ENCODE peak calls at places on chromosomes 11 and 22, in eight cellular contexts. P is stomach, C is colonic mucosa, D is fibroblast of lung, M is DND-41, J is substantia nigra, I is cardiac muscle cell, K is left ventricle myocardium inferior. X is an unnamed sample.

GRCh38 chr22:22667966-22668880 is 23.8 kb downstream of the GGTLC2 start:
- DNase-seq in K (no peak), P (no peak), C (no peak), M (no peak), D (no peak), J (no peak), I (no peak), X (no peak)

GRCh38 chr11:66136752-66137123 is 66.7 kb downstream of the PACS1 start:
- DNase-seq in C (no peak), I (no peak), P (no peak), J (no peak), D (peak), M (no peak), K (no peak), X (no peak)

GRCh38 chr11:12754582-12755250 is 80.5 kb downstream of the TEAD1 start:
- DNase-seq in I (no peak), K (no peak), J (no peak), D (no peak), C (no peak), M (no peak), P (no peak), X (no peak)

GRCh38 chr11:41461057-41461681 is 1.7 kb upstream of the LRRC4C start:
- DNase-seq in P (no peak), C (no peak), I (no peak), D (no peak), J (no peak), M (no peak), K (no peak), X (no peak)

GRCh38 chr11:44630511-44631210 is 65.2 kb downstream of the CD82 start:
- DNase-seq in J (no peak), P (peak), K (no peak), C (peak), D (no peak), I (no peak), M (peak), X (no peak)

GRCh38 chr11:117384045-117384444 is 56.4 kb downstream of the CEP164 start:
- DNase-seq in J (no peak), K (no peak), C (no peak), I (no peak), D (peak), P (no peak), M (no peak), X (no peak)

GRCh38 chr11:12161603-12162350 is 51.4 kb downstream of the MICAL2 start:
- DNase-seq in C (no peak), M (no peak), D (no peak), J (no peak), I (no peak), K (no peak), P (no peak), X (no peak)

GRCh38 chr11:44711772-44712608 is 14.8 kb upstream of the TSPAN18 start:
- DNase-seq in P (no peak), J (no peak), M (no peak), D (no peak), K (no peak), I (no peak), C (no peak), X (no peak)

GRCh38 chr11:67286621-67287333 is 2.3 kb upstream of the ANKRD13D start:
- DNase-seq in P (no peak), D (no peak), M (no peak), K (peak), J (peak), C (no peak), I (no peak), X (no peak)

GRCh38 chr11:122139595-122139866 is 23.5 kb upstream of the BLID start:
- DNase-seq in M (no peak), J (no peak), C (no peak), I (no peak), D (peak), K (no peak), P (no peak), X (no peak)

GRCh38 chr11:91078221-91078620 is 855.4 kb upstream of the CHORDC1 start:
- DNase-seq in C (no peak), K (no peak), D (no peak), J (no peak), P (no peak), I (no peak), M (no peak), X (no peak)

GRCh38 chr22:37309221-37310074 is 27.1 kb downstream of the CYTH4 start:
- DNase-seq in K (no peak), D (no peak), P (no peak), C (no peak), I (no peak), M (peak), J (no peak), X (peak)

GRCh38 chr11:65437436-65438227 is 15.0 kb downstream of the NEAT1 start:
- DNase-seq in C (no peak), D (no peak), I (no peak), J (no peak), P (peak), M (no peak), K (no peak), X (peak)

GRCh38 chr11:45853616-45854219 is 6.4 kb downstream of the CRY2 start:
- DNase-seq in P (no peak), C (no peak), I (peak), J (no peak), D (no peak), M (no peak), K (peak), X (no peak)

GRCh38 chr22:50139843-50140415 is 30.6 kb upstream of the PANX2 start:
- DNase-seq in M (no peak), P (no peak), D (no peak), C (no peak), J (no peak), I (no peak), K (no peak), X (no peak)

GRCh38 chr22:50136431-50137047 is 34.0 kb upstream of the PANX2 start:
- DNase-seq in K (no peak), M (no peak), C (no peak), D (no peak), I (peak), J (no peak), P (no peak), X (no peak)

GRCh38 chr22:50138988-50139387 is 31.5 kb upstream of the PANX2 start:
- DNase-seq in D (no peak), M (no peak), I (no peak), K (no peak), C (no peak), P (no peak), J (no peak), X (no peak)

GRCh38 chr22:50140615-50141014 is 29.9 kb upstream of the PANX2 start:
- DNase-seq in M (no peak), P (no peak), D (no peak), C (no peak), I (no peak), K (no peak), J (no peak), X (no peak)

DNA sequence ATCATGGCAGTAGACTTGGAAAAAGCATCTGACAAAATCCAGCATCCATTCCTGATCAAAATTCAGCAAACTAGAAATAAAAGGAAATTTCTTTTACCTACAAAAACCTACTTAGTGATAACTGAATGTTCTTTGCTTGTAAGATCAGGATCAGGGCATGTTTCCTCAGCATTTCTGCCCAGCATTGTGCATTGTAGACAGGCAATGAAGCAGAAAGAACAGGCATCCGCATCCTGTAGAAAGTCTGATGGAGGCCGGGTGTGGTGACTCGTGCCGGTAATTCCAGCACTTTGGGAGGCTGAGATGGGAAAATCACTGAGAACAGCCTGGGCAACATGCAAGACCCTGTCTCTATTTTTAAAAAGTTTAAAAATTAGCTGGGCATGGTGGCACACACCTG is 32.5 kb upstream of the PANX2 start:
- DNase-seq in P (no peak), C (no peak), K (no peak), M (no peak), I (no peak), D (no peak), J (no peak), X (no peak)
- H3K27ac ChIP-seq in P (no peak), C (no peak), K (no peak), M (no peak), I (no peak), D (no peak), J (no peak), X (no peak)

DNA sequence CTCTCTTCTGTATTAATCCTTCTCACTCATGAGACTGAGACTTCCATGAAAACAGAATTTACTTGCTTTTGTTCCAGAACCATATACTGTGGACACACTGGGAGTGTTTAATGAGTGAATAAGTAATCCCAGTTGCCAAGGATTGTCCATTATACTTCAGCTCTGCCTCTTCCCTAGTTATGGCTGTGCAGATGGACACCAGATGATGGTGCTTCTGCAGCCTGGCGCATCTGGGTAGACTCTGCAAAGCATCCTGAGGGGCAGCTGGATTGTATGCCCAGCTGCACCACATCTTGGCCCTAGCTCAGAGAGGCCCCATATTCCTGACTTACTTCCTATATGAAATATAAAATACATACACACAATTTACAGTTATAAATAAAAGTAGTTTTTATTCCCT is 43.5 kb downstream of the DBX1 start:
- DNase-seq in K (no peak), J (no peak), I (no peak), M (no peak), D (no peak), C (no peak), P (no peak), X (no peak)
- H3K27ac ChIP-seq in K (no peak), J (no peak), I (peak), M (no peak), D (no peak), C (no peak), P (no peak), X (no peak)

DNA sequence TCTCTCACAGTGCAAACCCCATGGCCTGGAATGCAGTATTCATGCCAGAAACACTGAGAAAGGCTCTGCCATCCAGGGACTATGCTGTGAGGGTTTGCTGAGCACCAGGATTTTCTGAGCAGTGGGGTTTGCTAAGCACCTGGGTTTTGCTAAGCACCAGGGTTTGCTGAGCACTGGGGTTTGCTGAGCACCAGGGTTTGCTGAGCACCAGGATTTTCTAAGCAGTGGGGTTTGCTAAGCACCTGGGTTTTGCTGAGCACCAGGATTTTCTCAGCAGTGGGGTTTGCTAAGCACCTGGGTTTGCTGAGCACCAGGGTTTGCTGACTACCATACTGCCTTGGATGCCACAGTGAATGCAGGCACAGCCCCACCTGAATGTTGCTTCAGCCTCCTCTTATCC is 48.3 kb upstream of the SMIM38 start:
- DNase-seq in I (no peak), C (no peak), D (no peak), M (no peak), P (no peak), K (no peak), J (no peak), X (no peak)
- H3K27ac ChIP-seq in I (no peak), C (no peak), D (no peak), M (no peak), P (no peak), K (no peak), J (no peak), X (no peak)

DNA sequence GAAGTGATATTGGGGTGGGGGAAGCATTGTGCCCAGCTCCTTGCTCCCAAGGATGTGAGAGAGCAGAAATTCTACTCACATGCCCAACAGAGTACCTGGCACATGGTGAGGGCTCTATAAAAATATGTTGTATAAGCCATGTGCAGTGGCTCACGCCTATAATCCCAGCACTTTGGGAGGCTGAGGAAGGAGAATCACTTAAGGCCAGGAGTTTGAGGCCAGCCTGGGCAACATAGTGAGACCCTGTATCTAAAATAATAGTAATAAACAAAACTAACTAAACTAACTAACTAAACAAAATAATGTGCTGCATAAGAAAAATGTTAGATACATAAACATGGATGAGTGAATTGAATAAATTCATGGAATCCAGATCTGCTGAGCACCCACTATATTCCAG is 33.2 kb upstream of the LRRC32 start:
- DNase-seq in I (no peak), J (no peak), K (no peak), C (no peak), P (no peak), M (no peak), D (no peak), X (no peak)
- H3K27ac ChIP-seq in I (no peak), J (no peak), K (no peak), C (no peak), P (no peak), M (no peak), D (no peak), X (peak)

GRCh38 chr11:126328444-126328843 is 24.6 kb downstream of the DCPS start:
- DNase-seq in M (no peak), P (no peak), J (no peak), K (no peak), D (no peak), I (no peak), C (no peak), X (no peak)

GRCh38 chr11:126328938-126329643 is 25.2 kb downstream of the DCPS start:
- DNase-seq in K (no peak), J (no peak), I (no peak), C (no peak), P (no peak), D (no peak), M (no peak), X (no peak)

GRCh38 chr11:126327280-126328000 is 23.6 kb downstream of the DCPS start:
- DNase-seq in C (no peak), I (no peak), D (no peak), P (no peak), J (no peak), K (no peak), M (no peak), X (no peak)

GRCh38 chr11:126329644-126330200 is 25.8 kb upstream of the ST3GAL4 start:
- DNase-seq in K (no peak), C (no peak), M (no peak), P (no peak), I (no peak), D (no peak), J (no peak), X (peak)

DNA sequence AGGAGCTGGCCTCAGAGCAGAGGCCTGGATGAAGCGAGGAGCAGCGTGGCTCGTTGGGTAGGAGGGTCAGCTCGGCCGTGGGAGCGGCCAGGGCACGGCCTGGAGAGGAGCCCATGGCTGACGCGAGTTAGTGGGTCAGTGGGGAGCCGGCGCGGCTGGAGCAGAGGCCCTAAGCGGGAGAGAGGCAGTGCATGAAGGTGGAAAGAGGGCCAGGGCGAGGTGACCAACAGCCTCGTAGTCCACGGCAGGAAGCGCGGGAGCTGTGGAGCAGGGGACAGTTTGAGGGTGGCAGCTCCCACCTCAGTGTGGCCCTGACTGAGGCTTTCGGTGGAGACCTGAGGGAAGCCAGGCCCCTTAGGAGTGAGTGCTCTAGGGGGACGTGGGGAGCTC is 24.1 kb downstream of the DCPS start:
- DNase-seq in M (no peak), I (no peak), J (no peak), P (no peak), K (no peak), D (no peak), C (no peak), X (no peak)
- H3K27ac ChIP-seq in M (peak), I (no peak), J (no peak), P (no peak), K (no peak), D (no peak), C (no peak), X (no peak)

DNA sequence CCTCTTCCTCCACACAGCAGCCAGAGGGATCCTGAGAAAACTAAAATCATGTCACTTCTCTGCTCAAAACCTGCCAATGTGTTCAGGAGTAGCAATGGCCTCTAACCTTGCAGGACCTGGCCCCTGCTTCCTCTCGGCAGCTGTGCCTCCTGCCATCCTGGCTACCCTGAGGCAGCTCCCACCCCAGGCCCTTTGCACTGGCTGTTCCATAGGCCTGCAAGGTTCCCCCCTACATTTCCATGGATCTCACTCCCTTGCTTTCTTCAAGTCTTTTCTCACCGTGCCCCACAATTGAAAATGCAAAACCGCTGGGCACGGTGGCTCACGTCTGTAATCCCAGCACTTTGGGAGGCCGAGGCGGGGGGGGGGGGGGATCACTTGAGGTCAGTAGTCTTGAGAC is 2.1 kb upstream of the STIP1 start:
- DNase-seq in C (no peak), K (no peak), M (no peak), I (no peak), P (no peak), D (no peak), J (no peak), X (no peak)
- H3K27ac ChIP-seq in C (no peak), K (peak), M (no peak), I (peak), P (no peak), D (no peak), J (no peak), X (peak)

GRCh38 chr22:41449321-41449720 is 2.7 kb upstream of the TOB2 start:
- DNase-seq in J (no peak), I (no peak), P (no peak), D (no peak), C (no peak), M (no peak), K (no peak), X (no peak)
- H3K27ac ChIP-seq in J (no peak), I (peak), P (no peak), D (no peak), C (no peak), M (no peak), K (peak), X (no peak)

GRCh38 chr22:35656284-35656752 is 8.1 kb downstream of the APOL6 start:
- DNase-seq in C (no peak), I (no peak), D (no peak), P (no peak), J (no peak), K (no peak), M (no peak), X (no peak)
- H3K27ac ChIP-seq in C (no peak), I (no peak), D (no peak), P (no peak), J (no peak), K (no peak), M (no peak), X (no peak)